ENCODE peak calls at places on chromosome 19, in six cellular contexts. H is T-helper 9 cell; G is PC-3; K is T-helper 2 cell; B is sciatic nerve; U is stimulated activated CD8-positive, alpha-beta memory T cell treated with anti-CD3 and anti-CD28 coated beads, Interleukin-4, amount 100 ng/mL, for 1 hour. V is an unnamed sample.

GRCh38 chr19:45919678-45920077 is 5.1 kb upstream of the NANOS2 start:
- DNase-seq in K (no peak), U (no peak), H (no peak), G (no peak), B (no peak), V (no peak)

GRCh38 chr19:2010135-2010668 is 5.3 kb downstream of the BTBD2 start:
- DNase-seq in G (no peak), U (no peak), K (no peak), H (no peak), B (no peak), V (no peak)

GRCh38 chr19:11887247-11887617 is 350 bp upstream of the ZNF69 start:
- DNase-seq in U (no peak), G (no peak), K (no peak), B (no peak), H (no peak), V (no peak)

GRCh38 chr19:10418281-10419199 is 1.8 kb upstream of the PDE4A start:
- DNase-seq in B (no peak), U (no peak), K (no peak), G (no peak), H (no peak), V (no peak)

GRCh38 chr19:16124953-16125352 is 13.3 kb downstream of the RAB8A start:
- DNase-seq in K (no peak), H (no peak), B (no peak), U (no peak), G (no peak), V (no peak)

GRCh38 chr19:35715981-35716734 is 1.6 kb upstream of the KMT2B start:
- DNase-seq in H (no peak), B (peak; percentile 83), U (no peak), K (no peak), G (peak; percentile 33), V (peak; percentile 29)

GRCh38 chr19:45215391-45216191 is 29.6 kb downstream of the EXOC3L2 start:
- DNase-seq in H (no peak), B (no peak), G (peak; percentile 47), U (no peak), K (no peak), V (no peak)

GRCh38 chr19:56217039-56217949 is 15.2 kb downstream of the ZSCAN5C start:
- DNase-seq in H (no peak), B (peak; percentile 61), K (no peak), U (no peak), G (no peak), V (no peak)

GRCh38 chr19:6822311-6822670 is 49.8 kb downstream of the VAV1 start:
- DNase-seq in H (no peak), K (no peak), G (no peak), B (peak; percentile 40), U (no peak), V (no peak)

GRCh38 chr19:4597975-4598671 is 38.6 kb upstream of the SEMA6B start:
- DNase-seq in U (no peak), B (no peak), K (peak; percentile 29), H (peak; percentile 40), G (peak; percentile 61), V (peak; percentile 56)

GRCh38 chr19:28884786-28885476 is 328.0 kb downstream of the UQCRFS1 start:
- DNase-seq in U (no peak), B (no peak), H (no peak), K (no peak), G (no peak), V (no peak)

GRCh38 chr19:1279782-1280341 is 4.5 kb downstream of the FAM174C start:
- DNase-seq in U (no peak), H (peak; percentile 74), B (peak; percentile 90), K (peak; percentile 54), G (peak; percentile 83), V (peak; percentile 78)

GRCh38 chr19:39397360-39398296 is 6.5 kb downstream of the MED29 start:
- DNase-seq in U (peak; percentile 93), B (peak; percentile 95), G (peak; percentile 78), H (peak; percentile 98), K (peak; percentile 87), V (peak; percentile 95)

GRCh38 chr19:12974301-12975220 is 5.2 kb downstream of the DAND5 start:
- DNase-seq in U (no peak), H (no peak), K (no peak), B (no peak), G (no peak), V (no peak)

GRCh38 chr19:21328402-21328801 is 808 bp downstream of the ZNF708 start:
- DNase-seq in K (no peak), H (no peak), U (no peak), B (no peak), G (no peak), V (no peak)

GRCh38 chr19:13935765-13936486 is 2.3 kb downstream of the PODNL1 start:
- DNase-seq in G (no peak), H (no peak), U (no peak), K (no peak), B (no peak), V (no peak)

GRCh38 chr19:2042485-2043268 is 8.4 kb downstream of the MKNK2 start:
- DNase-seq in B (peak; percentile 80), G (no peak), K (no peak), U (no peak), H (no peak), V (peak; percentile 24)

GRCh38 chr19:51339313-51339686 is 2.6 kb downstream of the VSIG10L start:
- DNase-seq in U (no peak), G (no peak), B (no peak), H (no peak), K (no peak), V (no peak)

GRCh38 chr19:20660473-20660872 is 898 bp downstream of the ZNF626 start:
- DNase-seq in U (no peak), H (no peak), G (no peak), K (no peak), B (no peak), V (no peak)

GRCh38 chr19:4090351-4091220 is 23.9 kb upstream of the ZBTB7A start:
- DNase-seq in H (no peak), B (no peak), K (no peak), G (no peak), U (no peak), V (no peak)

GRCh38 chr19:43433689-43434088 is 19.0 kb downstream of the TEX101 start:
- DNase-seq in G (no peak), K (no peak), B (no peak), H (no peak), U (no peak), V (no peak)

GRCh38 chr19:55319786-55320185 is 5.4 kb downstream of the TMEM150B start:
- DNase-seq in K (no peak), H (no peak), U (no peak), B (no peak), G (no peak), V (no peak)

GRCh38 chr19:11598103-11598483 is 810 bp downstream of the ZNF627 start:
- DNase-seq in G (no peak), K (no peak), U (no peak), H (no peak), B (no peak), V (no peak)

GRCh38 chr19:42176649-42176989 is 40.9 kb downstream of the DEDD2 start:
- DNase-seq in U (no peak), B (no peak), K (no peak), G (no peak), H (no peak), V (no peak)

GRCh38 chr19:4913996-4914735 is 4.9 kb downstream of the UHRF1 start:
- DNase-seq in U (no peak), G (peak; percentile 19), H (no peak), B (no peak), K (no peak), V (no peak)

GRCh38 chr19:6421075-6422014 is 3.3 kb downstream of the KHSRP start:
- DNase-seq in G (no peak), K (no peak), B (no peak), H (no peak), U (no peak), V (no peak)

GRCh38 chr19:16374436-16374835 is 49.8 kb downstream of the KLF2 start:
- DNase-seq in H (no peak), B (no peak), K (no peak), G (no peak), U (no peak), V (no peak)

GRCh38 chr19:6800991-6801396 is 28.5 kb downstream of the VAV1 start:
- DNase-seq in G (peak; percentile 99), B (no peak), U (no peak), K (no peak), H (no peak), V (no peak)

GRCh38 chr19:17423429-17424208 is 3.8 kb downstream of the MVB12A start:
- DNase-seq in G (no peak), H (no peak), K (no peak), U (no peak), B (no peak), V (no peak)

V was measured in stimulated activated naive CD4-positive, alpha-beta T cell.